ENCODE peak calls at places on chromosomes 16 and 17, in eight cellular contexts. C is T-cell; O is B cell; F is HT-29; D is stimulated activated CD4-positive, alpha-beta T cell treated with anti-CD3 and anti-CD28 coated beads, Interleukin-4, amount 100 ng/mL, for 4 hours; Y is suprapubic skin; K is anterior cingulate cortex; S is activated T-helper 2 cell treated with anti-CD3 and anti-CD28 coated beads, Interferon-gamma antibody, Interleukin-2, Interleukin-4, amounts not matched to agents 10 μg/mL and 5 μg/mL and 100 μg/mL, durations not matched to agents 14 hours and 24 hours and 36 hours. Z is an unnamed sample.

GRCh38 chr17:72408122-72408382 is 287.2 kb downstream of the SOX9 start:
- DNase-seq in C (no peak), O (no peak), F (no peak), D (no peak), Y (no peak), K (no peak), S (no peak), Z (no peak)

GRCh38 chr17:43868236-43868994 is 21.4 kb downstream of the CD300LG start:
- DNase-seq in C (no peak), O (no peak), F (no peak), D (no peak), Y (no peak), K (no peak), S (no peak), Z (no peak)

GRCh38 chr16:66416136-66416535 is 11.0 kb upstream of the BEAN1 start:
- DNase-seq in C (no peak), O (no peak), F (no peak), D (no peak), Y (no peak), K (no peak), S (no peak), Z (no peak)

GRCh38 chr16:48611329-48612137 is 1.6 kb upstream of the N4BP1 start:
- DNase-seq in C (peak; percentile 90), O (peak; percentile 40), F (no peak), D (peak; percentile 66), Y (no peak), K (no peak), S (peak; percentile 78), Z (peak; percentile 87)

GRCh38 chr17:32871736-32872135 is 5.2 kb downstream of the MYO1D start:
- DNase-seq in C (no peak), O (no peak), F (no peak), D (no peak), Y (no peak), K (no peak), S (no peak), Z (no peak)

GRCh38 chr16:28910046-28911031 is 14.7 kb downstream of the RABEP2 start:
- DNase-seq in C (no peak), O (peak; percentile 35), F (no peak), D (no peak), Y (no peak), K (no peak), S (no peak), Z (no peak)

GRCh38 chr16:84947022-84947421 is 64.3 kb downstream of the ZDHHC7 start:
- DNase-seq in C (no peak), O (no peak), F (peak; percentile 17), D (no peak), Y (no peak), K (no peak), S (no peak), Z (no peak)

GRCh38 chr17:10754861-10755591 is 25.2 kb upstream of the TMEM220 start:
- DNase-seq in C (no peak), O (no peak), F (no peak), D (no peak), Y (no peak), K (no peak), S (no peak), Z (no peak)

GRCh38 chr16:14539156-14539555 is 90.9 kb downstream of the PARN start:
- DNase-seq in C (no peak), O (no peak), F (no peak), D (no peak), Y (no peak), K (no peak), S (no peak), Z (no peak)

GRCh38 chr17:44375196-44376017 is 11.8 kb upstream of the FAM171A2 start:
- DNase-seq in C (no peak), O (no peak), F (no peak), D (no peak), Y (no peak), K (no peak), S (no peak), Z (no peak)

GRCh38 chr17:75364078-75364477 is 41.4 kb downstream of the GRB2 start:
- DNase-seq in C (no peak), O (no peak), F (peak; percentile 27), D (no peak), Y (no peak), K (no peak), S (no peak), Z (no peak)

GRCh38 chr17:78185981-78186688 is 717 bp downstream of the TK1 start:
- DNase-seq in C (no peak), O (no peak), F (peak; percentile 68), D (no peak), Y (no peak), K (no peak), S (no peak), Z (no peak)

GRCh38 chr16:8768701-8769100 is 28.7 kb downstream of the TMEM186 start:
- DNase-seq in C (no peak), O (no peak), F (no peak), D (no peak), Y (no peak), K (no peak), S (no peak), Z (no peak)

GRCh38 chr17:9158545-9159452 is 137.5 kb downstream of the NTN1 start:
- DNase-seq in C (no peak), O (no peak), F (no peak), D (no peak), Y (no peak), K (no peak), S (no peak), Z (no peak)

GRCh38 chr16:23979982-23980381 is 144.2 kb downstream of the PRKCB start:
- DNase-seq in C (no peak), O (no peak), F (no peak), D (no peak), Y (no peak), K (no peak), S (no peak), Z (no peak)

GRCh38 chr16:23768581-23768980 is 13.8 kb downstream of the CHP2 start:
- DNase-seq in C (no peak), O (no peak), F (no peak), D (no peak), Y (no peak), K (no peak), S (no peak), Z (no peak)

GRCh38 chr17:48539177-48539576 is 5.7 kb downstream of the HOXB2 start:
- DNase-seq in C (no peak), O (no peak), F (no peak), D (no peak), Y (no peak), K (no peak), S (no peak), Z (no peak)

GRCh38 chr16:58495861-58496331 is 4.0 kb upstream of the NDRG4 start:
- DNase-seq in C (no peak), O (no peak), F (no peak), D (no peak), Y (no peak), K (peak; percentile 54), S (no peak), Z (no peak)

GRCh38 chr17:17900615-17901520 is 64.1 kb upstream of the SREBF1 start:
- DNase-seq in C (no peak), O (no peak), F (no peak), D (no peak), Y (peak; percentile 92), K (no peak), S (no peak), Z (no peak)

GRCh38 chr17:5705081-5705875 is 121.0 kb upstream of the NLRP1 start:
- DNase-seq in C (no peak), O (no peak), F (no peak), D (no peak), Y (peak; percentile 67), K (no peak), S (no peak), Z (no peak)

GRCh38 chr17:67433248-67433924 is 56.3 kb downstream of the PITPNC1 start:
- DNase-seq in C (no peak), O (no peak), F (no peak), D (no peak), Y (no peak), K (no peak), S (no peak), Z (no peak)

GRCh38 chr17:72173475-72174116 is 52.8 kb downstream of the SOX9 start:
- DNase-seq in C (no peak), O (no peak), F (no peak), D (no peak), Y (no peak), K (no peak), S (no peak), Z (no peak)

GRCh38 chr16:70753228-70753627 is 47.7 kb downstream of the VAC14 start:
- DNase-seq in C (no peak), O (no peak), F (no peak), D (no peak), Y (no peak), K (no peak), S (no peak), Z (no peak)

GRCh38 chr16:14061732-14062259 is 9.3 kb upstream of the MRTFB start:
- DNase-seq in C (no peak), O (no peak), F (no peak), D (no peak), Y (no peak), K (no peak), S (no peak), Z (no peak)

Z was measured in stimulated activated effector memory CD8-positive, alpha-beta T cell treated with anti-CD3 and anti-CD28 coated beads, Interleukin-12 subunit alpha, Interleukin-12 subunit beta, amount 100 ng/mL, for 72 hours.